ENCODE peak calls at places on chromosomes 12 and 14, in five cellular contexts. One of them, this sample, is unnamed.

GRCh38 chr12:42987216-42987631 is 397.7 kb upstream of the PRICKLE1 start:
- DNase-seq in 8988T: no peak
- DNase-seq in stimulated activated CD4-positive, alpha-beta T cell treated with anti-CD3 and anti-CD28 coated beads, Interleukin-4, amount 100 ng/mL, for 1 hour: no peak
- DNase-seq in stromal cell of bone marrow: no peak
- DNase-seq in NCI-H524: no peak
- DNase-seq in this sample: no peak

GRCh38 chr12:1443421-1444141 is 150.8 kb downstream of the FBXL14 start:
- DNase-seq in 8988T: no peak
- DNase-seq in stimulated activated CD4-positive, alpha-beta T cell treated with anti-CD3 and anti-CD28 coated beads, Interleukin-4, amount 100 ng/mL, for 1 hour: no peak
- DNase-seq in stromal cell of bone marrow: peak
- DNase-seq in NCI-H524: no peak
- DNase-seq in this sample: no peak

GRCh38 chr14:45089813-45090212 is 5.9 kb downstream of the PRPF39 start:
- DNase-seq in 8988T: no peak
- DNase-seq in stimulated activated CD4-positive, alpha-beta T cell treated with anti-CD3 and anti-CD28 coated beads, Interleukin-4, amount 100 ng/mL, for 1 hour: no peak
- DNase-seq in stromal cell of bone marrow: no peak
- DNase-seq in NCI-H524: no peak
- DNase-seq in this sample: no peak

GRCh38 chr14:65637780-65638179 is 225.2 kb downstream of the FUT8 start:
- DNase-seq in 8988T: no peak
- DNase-seq in stimulated activated CD4-positive, alpha-beta T cell treated with anti-CD3 and anti-CD28 coated beads, Interleukin-4, amount 100 ng/mL, for 1 hour: no peak
- DNase-seq in stromal cell of bone marrow: no peak
- DNase-seq in NCI-H524: no peak
- DNase-seq in this sample: no peak

GRCh38 chr14:39433452-39433813 is 1.2 kb upstream of the FBXO33 start:
- DNase-seq in 8988T: no peak
- DNase-seq in stimulated activated CD4-positive, alpha-beta T cell treated with anti-CD3 and anti-CD28 coated beads, Interleukin-4, amount 100 ng/mL, for 1 hour: no peak
- DNase-seq in stromal cell of bone marrow: no peak
- DNase-seq in NCI-H524: no peak
- DNase-seq in this sample: no peak

GRCh38 chr12:52291267-52291935 is at the start of gene KRT81:
- DNase-seq in 8988T: no peak
- DNase-seq in stimulated activated CD4-positive, alpha-beta T cell treated with anti-CD3 and anti-CD28 coated beads, Interleukin-4, amount 100 ng/mL, for 1 hour: no peak
- DNase-seq in stromal cell of bone marrow: no peak
- DNase-seq in NCI-H524: no peak
- DNase-seq in this sample: no peak

GRCh38 chr14:72801381-72801812 is 92.5 kb downstream of the DPF3 start:
- DNase-seq in 8988T: no peak
- DNase-seq in stimulated activated CD4-positive, alpha-beta T cell treated with anti-CD3 and anti-CD28 coated beads, Interleukin-4, amount 100 ng/mL, for 1 hour: no peak
- DNase-seq in stromal cell of bone marrow: peak
- DNase-seq in NCI-H524: no peak
- DNase-seq in this sample: no peak

GRCh38 chr12:40031965-40032364 is 73.9 kb downstream of the SLC2A13 start:
- DNase-seq in 8988T: no peak
- DNase-seq in stimulated activated CD4-positive, alpha-beta T cell treated with anti-CD3 and anti-CD28 coated beads, Interleukin-4, amount 100 ng/mL, for 1 hour: no peak
- DNase-seq in stromal cell of bone marrow: no peak
- DNase-seq in NCI-H524: no peak
- DNase-seq in this sample: no peak

GRCh38 chr12:66035289-66035961 is 95.1 kb downstream of the LLPH start:
- DNase-seq in 8988T: no peak
- DNase-seq in stimulated activated CD4-positive, alpha-beta T cell treated with anti-CD3 and anti-CD28 coated beads, Interleukin-4, amount 100 ng/mL, for 1 hour: no peak
- DNase-seq in stromal cell of bone marrow: peak
- DNase-seq in NCI-H524: peak
- DNase-seq in this sample: no peak

GRCh38 chr14:68792022-68792829 is 641 bp downstream of the ZFP36L1 start:
- DNase-seq in 8988T: no peak
- DNase-seq in stimulated activated CD4-positive, alpha-beta T cell treated with anti-CD3 and anti-CD28 coated beads, Interleukin-4, amount 100 ng/mL, for 1 hour: no peak
- DNase-seq in stromal cell of bone marrow: no peak
- DNase-seq in NCI-H524: no peak
- DNase-seq in this sample: peak

GRCh38 chr14:59363545-59364226 is 101.5 kb downstream of the GPR135 start:
- DNase-seq in 8988T: no peak
- DNase-seq in stimulated activated CD4-positive, alpha-beta T cell treated with anti-CD3 and anti-CD28 coated beads, Interleukin-4, amount 100 ng/mL, for 1 hour: no peak
- DNase-seq in stromal cell of bone marrow: no peak
- DNase-seq in NCI-H524: no peak
- DNase-seq in this sample: no peak

GRCh38 chr12:12079291-12079690 is 8.6 kb downstream of the BCL2L14 start:
- DNase-seq in 8988T: no peak
- DNase-seq in stimulated activated CD4-positive, alpha-beta T cell treated with anti-CD3 and anti-CD28 coated beads, Interleukin-4, amount 100 ng/mL, for 1 hour: no peak
- DNase-seq in stromal cell of bone marrow: peak
- DNase-seq in NCI-H524: no peak
- DNase-seq in this sample: no peak

GRCh38 chr12:77644915-77645605 is 185.6 kb upstream of the NAV3 start:
- DNase-seq in 8988T: no peak
- DNase-seq in stimulated activated CD4-positive, alpha-beta T cell treated with anti-CD3 and anti-CD28 coated beads, Interleukin-4, amount 100 ng/mL, for 1 hour: no peak
- DNase-seq in stromal cell of bone marrow: no peak
- DNase-seq in NCI-H524: no peak
- DNase-seq in this sample: no peak

GRCh38 chr14:65940056-65940735 is 527.7 kb downstream of the FUT8 start:
- DNase-seq in 8988T: no peak
- DNase-seq in stimulated activated CD4-positive, alpha-beta T cell treated with anti-CD3 and anti-CD28 coated beads, Interleukin-4, amount 100 ng/mL, for 1 hour: no peak
- DNase-seq in stromal cell of bone marrow: no peak
- DNase-seq in NCI-H524: peak
- DNase-seq in this sample: no peak

GRCh38 chr12:93109794-93110203 is 180.7 kb upstream of the EEA1 start:
- DNase-seq in 8988T: no peak
- DNase-seq in stimulated activated CD4-positive, alpha-beta T cell treated with anti-CD3 and anti-CD28 coated beads, Interleukin-4, amount 100 ng/mL, for 1 hour: peak
- DNase-seq in stromal cell of bone marrow: no peak
- DNase-seq in NCI-H524: no peak
- DNase-seq in this sample: no peak

GRCh38 chr14:34715108-34715863 is 893 bp upstream of the CFL2 start:
- DNase-seq in 8988T: no peak
- DNase-seq in stimulated activated CD4-positive, alpha-beta T cell treated with anti-CD3 and anti-CD28 coated beads, Interleukin-4, amount 100 ng/mL, for 1 hour: no peak
- DNase-seq in stromal cell of bone marrow: no peak
- DNase-seq in NCI-H524: no peak
- DNase-seq in this sample: no peak

This sample was measured in Peyer's patch.